ENCODE peak calls at places on chromosomes 13 and 19, in nine cellular contexts. I is caudate nucleus, Q is heart right ventricle, G is uterus, F is ascending aorta, T is lung, D is brain microvascular endothelial cell, O is testis, C is small intestine. Y is an unnamed sample.

GRCh38 chr19:33438987-33439781 is 65.7 kb downstream of the CEBPG start:
- DNase-seq in I (no peak), O (no peak), G (no peak), Q (no peak), D (no peak), F (no peak), C (no peak), T (no peak), Y (no peak)

GRCh38 chr19:51433092-51433491 is 15.7 kb upstream of the SIGLEC10 start:
- DNase-seq in F (no peak), Q (no peak), I (no peak), O (no peak), G (no peak), T (no peak), D (no peak), C (no peak), Y (no peak)

GRCh38 chr13:36764536-36764935 is 54.5 kb upstream of the RFXAP start:
- DNase-seq in D (no peak), I (no peak), G (no peak), C (no peak), Q (no peak), F (no peak), O (no peak), T (no peak), Y (no peak)

GRCh38 chr19:27774337-27774736 is 1438.6 kb downstream of the UQCRFS1 start:
- DNase-seq in I (no peak), Q (no peak), D (no peak), F (no peak), C (no peak), G (no peak), O (no peak), T (no peak), Y (no peak)

GRCh38 chr19:18330865-18331264 is 8.0 kb upstream of the LSM4 start:
- DNase-seq in G (no peak), O (no peak), I (no peak), F (no peak), D (no peak), T (no peak), Q (no peak), C (no peak), Y (no peak)

GRCh38 chr13:33106656-33107402 is 90.6 kb downstream of the KL start:
- DNase-seq in C (no peak), O (no peak), D (no peak), F (no peak), I (no peak), T (no peak), G (no peak), Q (no peak), Y (no peak)

GRCh38 chr19:35459414-35460082 is 11.5 kb downstream of the FFAR2 start:
- DNase-seq in D (no peak), F (no peak), I (no peak), O (peak; percentile 48), G (peak; percentile 34), C (no peak), Q (peak; percentile 73), T (peak; percentile 60), Y (no peak)

GRCh38 chr19:53977429-53977990 is 13.9 kb upstream of the CACNG6 start:
- DNase-seq in D (peak; percentile 85), I (peak; percentile 77), O (peak; percentile 94), G (peak; percentile 68), Q (peak; percentile 44), T (peak; percentile 69), C (peak; percentile 64), F (peak; percentile 87), Y (peak; percentile 68)

GRCh38 chr13:77779461-77780272 is 82.2 kb downstream of the SLAIN1 start:
- DNase-seq in Q (no peak), D (peak; percentile 33), T (peak; percentile 56), F (no peak), G (peak; percentile 35), O (peak; percentile 67), I (no peak), C (peak; percentile 46), Y (peak; percentile 14)

GRCh38 chr19:43784251-43784980 is 3.6 kb upstream of the KCNN4 start:
- DNase-seq in O (no peak), Q (no peak), C (no peak), F (peak; percentile 79), G (no peak), T (no peak), I (no peak), D (peak; percentile 72), Y (peak; percentile 56)

GRCh38 chr19:1668339-1669123 is 16.1 kb upstream of the TCF3 start:
- DNase-seq in O (no peak), Q (no peak), I (no peak), T (no peak), C (no peak), D (no peak), G (no peak), F (no peak), Y (no peak)
- H3K27ac ChIP-seq in O (no peak overlapping the region), Q (no peak overlapping the region), I (no peak overlapping the region), T (no peak overlapping the region), C (peak overlapping the region; percentile 29), D (no peak overlapping the region), G (no peak overlapping the region), F (no peak overlapping the region), Y (no peak overlapping the region)

DNA sequence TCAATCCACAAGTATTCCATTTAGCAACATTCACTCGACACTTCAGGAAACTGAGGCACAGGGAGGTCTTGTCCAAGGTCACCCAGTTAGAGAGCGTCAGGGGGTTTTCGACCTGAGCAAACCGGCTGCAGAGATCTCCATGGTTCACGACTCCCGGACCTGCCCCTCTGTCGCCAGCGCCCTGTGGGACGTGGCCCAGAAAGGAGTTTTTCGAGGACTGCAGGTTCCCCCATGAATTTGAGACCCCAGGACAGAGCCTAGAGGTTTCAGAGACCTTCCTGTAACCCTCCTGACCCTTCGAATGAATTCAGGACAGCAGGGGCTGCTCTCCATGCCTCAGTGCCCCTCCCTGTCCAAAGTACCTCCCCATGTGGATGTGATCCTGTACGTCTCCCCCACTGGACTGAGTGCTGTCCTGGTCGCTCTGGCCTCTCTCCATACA is 22.6 kb upstream of the SEMA6B start:
- DNase-seq in G (no peak), T (no peak), I (no peak), F (no peak), D (no peak), C (no peak), Q (no peak), O (no peak), Y (no peak)
- H3K27ac ChIP-seq in G (no peak overlapping the region), T (no peak overlapping the region), I (no peak overlapping the region), F (no peak overlapping the region), D (no peak overlapping the region), C (no peak overlapping the region), Q (no peak overlapping the region), O (no peak overlapping the region), Y (no peak overlapping the region)

GRCh38 chr19:19849056-19849455 is 16.6 kb upstream of the ZNF253 start:
- DNase-seq in T (no peak), O (no peak), D (no peak), C (no peak), Q (no peak), I (no peak), F (no peak), G (no peak), Y (no peak)
- H3K27ac ChIP-seq in T (no peak overlapping the region), O (no peak overlapping the region), D (no peak overlapping the region), C (no peak overlapping the region), Q (no peak overlapping the region), I (no peak overlapping the region), F (no peak overlapping the region), G (no peak overlapping the region), Y (no peak overlapping the region)

GRCh38 chr13:94182185-94182761 is 297.2 kb downstream of the DCT start:
- DNase-seq in G (no peak), I (no peak), C (peak; percentile 80), O (no peak), Q (no peak), D (no peak), F (no peak), T (no peak), Y (no peak)
- H3K27ac ChIP-seq in G (no peak overlapping the region), I (no peak overlapping the region), C (no peak overlapping the region), O (no peak overlapping the region), Q (no peak overlapping the region), D (no peak overlapping the region), F (no peak overlapping the region), T (no peak overlapping the region), Y (no peak overlapping the region)

GRCh38 chr19:40465781-40466218 is 255 bp upstream of the BLVRB start:
- DNase-seq in Q (peak; percentile 100), G (peak; percentile 99), C (peak; percentile 100), O (peak; percentile 100), F (peak; percentile 100), T (peak; percentile 100), I (peak; percentile 99), D (peak; percentile 99), Y (peak; percentile 99)
- H3K27ac ChIP-seq in Q (peak overlapping the region; percentile 72), G (peak overlapping the region; percentile 87), C (peak overlapping the region; percentile 93), O (peak overlapping the region; percentile 81), F (peak overlapping the region; percentile 80), T (peak overlapping the region; percentile 91), I (peak overlapping the region; percentile 91), D (peak overlapping the region; percentile 41), Y (peak overlapping the region; percentile 41)

GRCh38 chr19:13399746-13400145 is 106.5 kb downstream of the CACNA1A start:
- DNase-seq in I (no peak), C (no peak), F (no peak), Q (no peak), O (no peak), D (no peak), T (no peak), G (no peak), Y (no peak)
- H3K27ac ChIP-seq in I (no peak overlapping the region), C (no peak overlapping the region), F (no peak overlapping the region), Q (no peak overlapping the region), O (no peak overlapping the region), D (peak overlapping the region; percentile 77), T (no peak overlapping the region), G (no peak overlapping the region), Y (no peak overlapping the region)

GRCh38 chr19:55913643-55914268 is 18.4 kb downstream of the NLRP13 start:
- DNase-seq in D (no peak), F (no peak), Q (no peak), G (no peak), C (peak; percentile 3), I (no peak), T (no peak), O (no peak), Y (no peak)
- H3K27ac ChIP-seq in D (no peak overlapping the region), F (no peak overlapping the region), Q (no peak overlapping the region), G (no peak overlapping the region), C (no peak overlapping the region), I (no peak overlapping the region), T (no peak overlapping the region), O (no peak overlapping the region), Y (no peak overlapping the region)

DNA sequence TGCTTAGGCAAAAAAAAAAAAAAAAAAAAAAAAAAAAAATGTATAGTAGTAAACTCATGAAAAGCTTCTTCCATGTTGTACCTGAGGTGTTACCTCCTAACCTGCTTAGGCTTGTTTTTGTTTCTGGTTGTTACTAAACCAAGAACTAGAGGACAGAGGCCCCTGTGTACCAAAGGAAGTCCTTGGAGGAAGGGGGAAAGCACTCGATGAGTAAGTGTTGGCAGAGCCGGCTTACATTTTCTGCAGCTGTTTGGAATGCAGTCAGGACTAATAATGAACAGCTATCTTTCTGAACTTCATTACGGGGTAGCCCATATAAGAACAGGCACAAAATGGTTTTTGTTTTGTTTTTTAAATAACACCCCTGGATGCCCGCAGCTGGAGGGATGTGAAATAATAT is 214.1 kb upstream of the MAB21L1 start:
- DNase-seq in C (no peak), O (no peak), Q (no peak), F (no peak), I (no peak), G (no peak), T (no peak), D (peak; percentile 14), Y (no peak)
- H3K27ac ChIP-seq in C (no peak overlapping the region), O (no peak overlapping the region), Q (no peak overlapping the region), F (no peak overlapping the region), I (no peak overlapping the region), G (no peak overlapping the region), T (no peak overlapping the region), D (no peak overlapping the region), Y (no peak overlapping the region)

DNA sequence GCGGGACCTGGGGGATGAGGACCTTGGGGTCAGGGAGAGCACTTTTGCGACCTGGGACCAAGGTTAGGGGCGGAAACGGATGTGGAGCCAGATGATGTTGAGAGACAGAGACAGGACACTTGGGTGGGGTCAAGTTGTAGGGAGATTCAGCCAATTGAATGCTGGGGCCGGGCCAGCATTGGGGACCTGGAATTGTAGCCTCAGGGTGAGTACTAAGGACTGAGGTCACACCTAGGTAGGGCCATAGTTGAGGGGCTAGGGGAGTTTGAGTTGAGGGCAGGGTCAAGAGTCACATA is 1.2 kb downstream of the ALKBH7 start:
- DNase-seq in Q (no peak), T (no peak), D (no peak), I (no peak), C (no peak), O (no peak), F (no peak), G (no peak), Y (no peak)
- H3K27ac ChIP-seq in Q (peak overlapping the region; percentile 13), T (peak overlapping the region; percentile 26), D (peak overlapping the region; percentile 34), I (peak overlapping the region; percentile 80), C (peak overlapping the region; percentile 56), O (peak overlapping the region; percentile 26), F (peak overlapping the region; percentile 93), G (peak overlapping the region; percentile 97), Y (peak overlapping the region; percentile 40)

Y was measured in CD8-positive, alpha-beta T cell.